ENCODE peak calls at places on chromosomes 5 and 9, in four cellular contexts. One of them, this sample, is unnamed.

GRCh38 chr5:170849374-170849773 is 12.4 kb upstream of the RANBP17 start:
- DNase-seq in A549: no peak
- DNase-seq in HepG2: no peak
- DNase-seq in K562: no peak
- DNase-seq in this sample: no peak

GRCh38 chr5:151799407-151799806 is 27.7 kb downstream of the G3BP1 start:
- DNase-seq in HepG2: no peak
- DNase-seq in K562: no peak
- DNase-seq in A549: no peak
- DNase-seq in this sample: no peak

GRCh38 chr9:70477907-70478480 is 63.5 kb upstream of the KLF9 start:
- DNase-seq in HepG2: no peak
- DNase-seq in A549: no peak
- DNase-seq in K562: no peak
- DNase-seq in this sample: no peak

GRCh38 chr5:111805071-111805470 is 48.1 kb upstream of the NREP start:
- DNase-seq in HepG2: no peak
- DNase-seq in A549: no peak
- DNase-seq in K562: no peak
- DNase-seq in this sample: no peak

GRCh38 chr5:54844905-54845566 is 140.4 kb downstream of the ESM1 start:
- DNase-seq in A549: no peak
- DNase-seq in HepG2: peak
- DNase-seq in K562: no peak
- DNase-seq in this sample: no peak

GRCh38 chr5:181008136-181008535 is 19.5 kb downstream of the BTNL3 start:
- DNase-seq in HepG2: no peak
- DNase-seq in K562: peak
- DNase-seq in A549: no peak
- DNase-seq in this sample: no peak

GRCh38 chr5:97102010-97102470 is 40.4 kb downstream of the LIX1 start:
- DNase-seq in HepG2: no peak
- DNase-seq in A549: no peak
- DNase-seq in K562: no peak
- DNase-seq in this sample: peak

GRCh38 chr9:119086590-119086989 is 282.6 kb downstream of the BRINP1 start:
- DNase-seq in K562: no peak
- DNase-seq in HepG2: no peak
- DNase-seq in A549: no peak
- DNase-seq in this sample: no peak

GRCh38 chr5:149831492-149831891 is 101.4 kb downstream of the PPARGC1B start:
- DNase-seq in K562: no peak
- DNase-seq in A549: peak
- DNase-seq in HepG2: no peak
- DNase-seq in this sample: no peak

GRCh38 chr9:3868466-3868865 is 342.7 kb upstream of the RFX3 start:
- DNase-seq in K562: no peak
- DNase-seq in A549: no peak
- DNase-seq in HepG2: no peak
- DNase-seq in this sample: no peak

GRCh38 chr9:3868012-3868411 is 342.2 kb upstream of the RFX3 start:
- DNase-seq in A549: no peak
- DNase-seq in K562: no peak
- DNase-seq in HepG2: no peak
- DNase-seq in this sample: no peak

GRCh38 chr9:3863114-3863528 is 337.3 kb upstream of the RFX3 start:
- DNase-seq in A549: peak
- DNase-seq in K562: no peak
- DNase-seq in HepG2: no peak
- DNase-seq in this sample: no peak

GRCh38 chr9:3863686-3864085 is 337.9 kb upstream of the RFX3 start:
- DNase-seq in HepG2: no peak
- DNase-seq in K562: no peak
- DNase-seq in A549: no peak
- DNase-seq in this sample: no peak

DNA sequence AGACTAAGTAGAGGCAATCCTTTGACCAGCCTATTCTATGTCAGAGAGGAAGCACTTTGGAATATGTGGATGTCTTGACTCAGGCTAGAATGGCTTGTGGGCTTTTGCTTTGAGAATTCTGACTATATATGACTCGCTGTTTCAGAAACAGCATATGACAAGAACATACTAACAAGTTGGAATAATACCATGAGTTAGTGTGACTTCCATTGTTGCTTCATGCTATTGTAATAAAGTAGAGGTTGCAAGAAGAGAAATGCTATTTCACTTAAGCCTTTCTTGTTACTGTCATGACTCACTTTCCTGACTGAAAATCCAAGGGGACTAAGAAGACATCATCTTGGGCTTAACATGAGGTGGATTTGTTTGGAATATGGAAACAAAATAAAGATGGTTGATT is 339.6 kb upstream of the RFX3 start:
- DNase-seq in A549: no peak
- DNase-seq in HepG2: no peak
- DNase-seq in K562: no peak
- DNase-seq in this sample: no peak
- TF ChIP-seq NR3C1 in A549: no peak
- TF ChIP-seq NR3C1 in HepG2: no peak
- TF ChIP-seq NR3C1 in K562: no peak
- TF ChIP-seq NR3C1 in this sample: no peak

GRCh38 chr5:80784451-80784850 is 129.7 kb upstream of the DHFR start:
- DNase-seq in K562: no peak
- DNase-seq in A549: no peak
- DNase-seq in HepG2: no peak
- DNase-seq in this sample: no peak
- TF ChIP-seq NR3C1 in K562: no peak
- TF ChIP-seq NR3C1 in A549: no peak
- TF ChIP-seq NR3C1 in HepG2: no peak
- TF ChIP-seq NR3C1 in this sample: no peak

GRCh38 chr5:131418846-131419245 is 155.0 kb downstream of the CDC42SE2 start:
- DNase-seq in K562: no peak
- DNase-seq in A549: no peak
- DNase-seq in HepG2: no peak
- DNase-seq in this sample: no peak

GRCh38 chr5:131413605-131414559 is 150.0 kb downstream of the CDC42SE2 start:
- DNase-seq in K562: no peak
- DNase-seq in HepG2: no peak
- DNase-seq in A549: no peak
- DNase-seq in this sample: no peak

GRCh38 chr5:131419877-131420276 is 156.0 kb downstream of the CDC42SE2 start:
- DNase-seq in K562: no peak
- DNase-seq in A549: no peak
- DNase-seq in HepG2: no peak
- DNase-seq in this sample: no peak

GRCh38 chr5:131416729-131417128 is 152.9 kb downstream of the CDC42SE2 start:
- DNase-seq in HepG2: no peak
- DNase-seq in A549: no peak
- DNase-seq in K562: no peak
- DNase-seq in this sample: no peak

GRCh38 chr5:131417240-131417869 is 153.5 kb downstream of the CDC42SE2 start:
- DNase-seq in K562: peak
- DNase-seq in HepG2: peak
- DNase-seq in A549: peak
- DNase-seq in this sample: peak
- TF ChIP-seq NR3C1 in K562: no peak
- TF ChIP-seq NR3C1 in HepG2: no peak
- TF ChIP-seq NR3C1 in A549: no peak
- TF ChIP-seq NR3C1 in this sample: no peak

GRCh38 chr5:1068204-1068894 is 43.5 kb downstream of the SLC12A7 start:
- DNase-seq in K562: peak
- DNase-seq in A549: no peak
- DNase-seq in HepG2: no peak
- DNase-seq in this sample: no peak
- TF ChIP-seq NR3C1 in K562: no peak
- TF ChIP-seq NR3C1 in A549: no peak
- TF ChIP-seq NR3C1 in HepG2: no peak
- TF ChIP-seq NR3C1 in this sample: no peak